ENCODE peak calls at places on chromosomes 3 and 15, in four cellular contexts. One of them, this sample, is unnamed.
A peak's percentile ranks its signal among the peaks of the same experiment; 100 is the strongest.

GRCh38 chr15:62644874-62645755 is 397.4 kb upstream of the TPM1 start:
- DNase-seq in stimulated activated CD4-positive, alpha-beta T cell treated with anti-CD3 and anti-CD28 coated beads, Interleukin-2, amount 100 ng/mL, for 24 hours: no peak
- DNase-seq in amniotic stem cell: no peak
- DNase-seq in progenitor cell of endocrine pancreas: no peak
- DNase-seq in this sample: no peak

GRCh38 chr3:46368569-46368968 is 2.2 kb upstream of the CCR5 start:
- DNase-seq in stimulated activated CD4-positive, alpha-beta T cell treated with anti-CD3 and anti-CD28 coated beads, Interleukin-2, amount 100 ng/mL, for 24 hours: peak; percentile 57
- DNase-seq in amniotic stem cell: no peak
- DNase-seq in progenitor cell of endocrine pancreas: no peak
- DNase-seq in this sample: no peak

GRCh38 chr3:190585771-190586630 is 72.1 kb downstream of the IL1RAP start:
- DNase-seq in stimulated activated CD4-positive, alpha-beta T cell treated with anti-CD3 and anti-CD28 coated beads, Interleukin-2, amount 100 ng/mL, for 24 hours: peak; percentile 51
- DNase-seq in amniotic stem cell: peak; percentile 72
- DNase-seq in progenitor cell of endocrine pancreas: no peak
- DNase-seq in this sample: no peak

GRCh38 chr3:129106320-129106719 is 15.3 kb downstream of the RAB43 start:
- DNase-seq in stimulated activated CD4-positive, alpha-beta T cell treated with anti-CD3 and anti-CD28 coated beads, Interleukin-2, amount 100 ng/mL, for 24 hours: no peak
- DNase-seq in amniotic stem cell: no peak
- DNase-seq in progenitor cell of endocrine pancreas: no peak
- DNase-seq in this sample: no peak

GRCh38 chr3:177195941-177196472 is 1.3 kb downstream of the TBL1XR1 start:
- DNase-seq in stimulated activated CD4-positive, alpha-beta T cell treated with anti-CD3 and anti-CD28 coated beads, Interleukin-2, amount 100 ng/mL, for 24 hours: no peak
- DNase-seq in amniotic stem cell: no peak
- DNase-seq in progenitor cell of endocrine pancreas: no peak
- DNase-seq in this sample: no peak

GRCh38 chr15:90001062-90001682 is at the start of gene ZNF710:
- DNase-seq in stimulated activated CD4-positive, alpha-beta T cell treated with anti-CD3 and anti-CD28 coated beads, Interleukin-2, amount 100 ng/mL, for 24 hours: peak; percentile 44
- DNase-seq in amniotic stem cell: no peak
- DNase-seq in progenitor cell of endocrine pancreas: no peak
- DNase-seq in this sample: peak; percentile 66

GRCh38 chr15:99475754-99476412 is 89.9 kb upstream of the MEF2A start:
- DNase-seq in stimulated activated CD4-positive, alpha-beta T cell treated with anti-CD3 and anti-CD28 coated beads, Interleukin-2, amount 100 ng/mL, for 24 hours: no peak
- DNase-seq in amniotic stem cell: no peak
- DNase-seq in progenitor cell of endocrine pancreas: no peak
- DNase-seq in this sample: no peak

GRCh38 chr3:90091557-90091956 is 984.1 kb downstream of the EPHA3 start:
- DNase-seq in stimulated activated CD4-positive, alpha-beta T cell treated with anti-CD3 and anti-CD28 coated beads, Interleukin-2, amount 100 ng/mL, for 24 hours: no peak
- DNase-seq in amniotic stem cell: no peak
- DNase-seq in progenitor cell of endocrine pancreas: no peak
- DNase-seq in this sample: no peak

GRCh38 chr3:97882975-97883598 is 61.3 kb downstream of the CRYBG3 start:
- DNase-seq in stimulated activated CD4-positive, alpha-beta T cell treated with anti-CD3 and anti-CD28 coated beads, Interleukin-2, amount 100 ng/mL, for 24 hours: no peak
- DNase-seq in amniotic stem cell: no peak
- DNase-seq in progenitor cell of endocrine pancreas: no peak
- DNase-seq in this sample: no peak

GRCh38 chr3:177294221-177294620 is 96.9 kb upstream of the TBL1XR1 start:
- DNase-seq in stimulated activated CD4-positive, alpha-beta T cell treated with anti-CD3 and anti-CD28 coated beads, Interleukin-2, amount 100 ng/mL, for 24 hours: no peak
- DNase-seq in amniotic stem cell: no peak
- DNase-seq in progenitor cell of endocrine pancreas: no peak
- DNase-seq in this sample: no peak

GRCh38 chr15:72406936-72407335 is 8.8 kb downstream of the TMEM202 start:
- DNase-seq in stimulated activated CD4-positive, alpha-beta T cell treated with anti-CD3 and anti-CD28 coated beads, Interleukin-2, amount 100 ng/mL, for 24 hours: no peak
- DNase-seq in amniotic stem cell: no peak
- DNase-seq in progenitor cell of endocrine pancreas: no peak
- DNase-seq in this sample: no peak

GRCh38 chr3:179093807-179094206 is 22.2 kb upstream of the ZMAT3 start:
- DNase-seq in stimulated activated CD4-positive, alpha-beta T cell treated with anti-CD3 and anti-CD28 coated beads, Interleukin-2, amount 100 ng/mL, for 24 hours: no peak
- DNase-seq in amniotic stem cell: no peak
- DNase-seq in progenitor cell of endocrine pancreas: no peak
- DNase-seq in this sample: no peak

GRCh38 chr3:101632586-101632985 is 44.3 kb downstream of the ZBTB11 start:
- DNase-seq in stimulated activated CD4-positive, alpha-beta T cell treated with anti-CD3 and anti-CD28 coated beads, Interleukin-2, amount 100 ng/mL, for 24 hours: no peak
- DNase-seq in amniotic stem cell: no peak
- DNase-seq in progenitor cell of endocrine pancreas: no peak
- DNase-seq in this sample: no peak

GRCh38 chr3:24678441-24678865 is 183.8 kb upstream of the THRB start:
- DNase-seq in stimulated activated CD4-positive, alpha-beta T cell treated with anti-CD3 and anti-CD28 coated beads, Interleukin-2, amount 100 ng/mL, for 24 hours: peak; percentile 6
- DNase-seq in amniotic stem cell: no peak
- DNase-seq in progenitor cell of endocrine pancreas: no peak
- DNase-seq in this sample: no peak

GRCh38 chr3:171328419-171329082 is 131.7 kb downstream of the TNIK start:
- DNase-seq in stimulated activated CD4-positive, alpha-beta T cell treated with anti-CD3 and anti-CD28 coated beads, Interleukin-2, amount 100 ng/mL, for 24 hours: peak; percentile 15
- DNase-seq in amniotic stem cell: no peak
- DNase-seq in progenitor cell of endocrine pancreas: no peak
- DNase-seq in this sample: no peak

GRCh38 chr3:116141724-116142123 is 303.6 kb downstream of the LSAMP start:
- DNase-seq in stimulated activated CD4-positive, alpha-beta T cell treated with anti-CD3 and anti-CD28 coated beads, Interleukin-2, amount 100 ng/mL, for 24 hours: no peak
- DNase-seq in amniotic stem cell: no peak
- DNase-seq in progenitor cell of endocrine pancreas: no peak
- DNase-seq in this sample: no peak

GRCh38 chr3:101676765-101677435 is at the start of gene ZBTB11:
- DNase-seq in stimulated activated CD4-positive, alpha-beta T cell treated with anti-CD3 and anti-CD28 coated beads, Interleukin-2, amount 100 ng/mL, for 24 hours: peak; percentile 100
- DNase-seq in amniotic stem cell: no peak
- DNase-seq in progenitor cell of endocrine pancreas: peak; percentile 99
- DNase-seq in this sample: peak; percentile 99

GRCh38 chr3:188788621-188789081 is 383.1 kb upstream of the TPRG1 start:
- DNase-seq in stimulated activated CD4-positive, alpha-beta T cell treated with anti-CD3 and anti-CD28 coated beads, Interleukin-2, amount 100 ng/mL, for 24 hours: peak; percentile 74
- DNase-seq in amniotic stem cell: peak; percentile 73
- DNase-seq in progenitor cell of endocrine pancreas: no peak
- DNase-seq in this sample: no peak

GRCh38 chr3:49716169-49716568 is 3.3 kb downstream of the AMIGO3 start:
- DNase-seq in stimulated activated CD4-positive, alpha-beta T cell treated with anti-CD3 and anti-CD28 coated beads, Interleukin-2, amount 100 ng/mL, for 24 hours: no peak
- DNase-seq in amniotic stem cell: no peak
- DNase-seq in progenitor cell of endocrine pancreas: no peak
- DNase-seq in this sample: no peak

This sample was measured in mesothelial cell of epicardium.